ENCODE peak calls at places on chromosome 14, in six cellular contexts. M is brain microvascular endothelial cell, A is glutamatergic neuron, I is lower lobe of right lung, Z is A549, Y is GM06990. K is an unnamed sample.

GRCh38 chr14:23530360-23531055 is 21.1 kb downstream of the ZFHX2 start:
- DNase-seq in M (no peak), A (no peak), I (no peak), Z (no peak), Y (no peak), K (no peak)

GRCh38 chr14:90780519-90780918 is 35.7 kb downstream of the TTC7B start:
- DNase-seq in M (no peak), A (no peak), I (no peak), Z (no peak), Y (no peak), K (no peak)

GRCh38 chr14:60777856-60778578 is 43.5 kb downstream of the MNAT1 start:
- DNase-seq in M (peak), A (no peak), I (no peak), Z (peak), Y (no peak), K (no peak)

GRCh38 chr14:61033851-61034250 is 52.8 kb downstream of the SLC38A6 start:
- DNase-seq in M (no peak), A (no peak), I (no peak), Z (no peak), Y (no peak), K (no peak)

GRCh38 chr14:37428954-37429353 is 166.1 kb downstream of the FOXA1 start:
- DNase-seq in M (no peak), A (no peak), I (no peak), Z (no peak), Y (no peak), K (no peak)

GRCh38 chr14:103385994-103386491 is 828 bp downstream of the MARK3 start:
- DNase-seq in M (no peak), A (peak), I (peak), Z (no peak), Y (peak), K (peak)

GRCh38 chr14:35897616-35898111 is 71.5 kb downstream of the BRMS1L start:
- DNase-seq in M (no peak), A (peak), I (no peak), Z (no peak), Y (no peak), K (no peak)

GRCh38 chr14:104887623-104888488 is 22.8 kb downstream of the CEP170B start:
- DNase-seq in M (no peak), A (no peak), I (no peak), Z (no peak), Y (peak), K (no peak)

GRCh38 chr14:78405071-78405856 is 235.1 kb downstream of the NRXN3 start:
- DNase-seq in M (no peak), A (no peak), I (no peak), Z (no peak), Y (no peak), K (no peak)

GRCh38 chr14:71521736-71522135 is 410.5 kb upstream of the RGS6 start:
- DNase-seq in M (no peak), A (no peak), I (no peak), Z (no peak), Y (no peak), K (no peak)

GRCh38 chr14:23378612-23379220 is 1.9 kb downstream of the CMTM5 start:
- DNase-seq in M (no peak), A (no peak), I (no peak), Z (no peak), Y (no peak), K (no peak)

GRCh38 chr14:103418508-103418818 is 33.2 kb downstream of the MARK3 start:
- DNase-seq in M (peak), A (no peak), I (no peak), Z (no peak), Y (no peak), K (no peak)

GRCh38 chr14:103529383-103530365 is 678 bp downstream of the TRMT61A start:
- DNase-seq in M (no peak), A (no peak), I (no peak), Z (no peak), Y (no peak), K (no peak)

GRCh38 chr14:50944647-50945413 is 547 bp upstream of the PYGL start:
- DNase-seq in M (no peak), A (no peak), I (peak), Z (peak), Y (no peak), K (no peak)

DNA sequence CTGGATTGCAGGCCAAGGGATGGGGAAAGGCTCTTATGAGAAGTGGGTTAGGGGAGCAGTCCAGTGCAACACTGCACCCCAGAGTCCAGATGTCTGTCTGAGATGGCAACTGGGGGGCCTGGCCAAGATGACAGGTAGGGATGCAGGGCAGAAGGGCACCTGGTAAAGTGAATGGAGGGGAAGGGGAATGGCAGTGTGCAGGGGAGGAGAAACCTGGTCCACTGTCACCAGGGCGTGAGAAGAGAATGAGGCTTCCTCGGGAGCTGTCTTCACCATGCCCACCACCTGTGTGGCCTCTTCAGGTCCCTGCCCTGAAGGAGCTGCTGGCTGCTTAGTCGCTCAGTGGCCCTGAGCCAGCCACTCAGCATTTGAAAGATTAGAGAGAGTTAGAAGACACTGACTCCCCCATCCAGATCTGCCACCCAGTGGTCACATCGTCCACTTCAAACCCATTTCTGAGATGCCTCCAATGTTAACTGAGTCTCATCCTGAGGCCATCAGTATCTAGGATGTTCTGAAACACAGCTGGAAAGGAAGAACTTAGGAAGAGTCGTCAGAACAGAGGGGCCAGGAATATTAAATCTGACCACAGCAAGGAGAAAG is 57.3 kb downstream of the PLEKHG3 start:
- DNase-seq in M (peak), A (no peak), I (peak), Z (no peak), Y (no peak), K (no peak)
- TF ChIP-seq CTCF in M (no peak), A (no peak), I (no peak), Z (peak), Y (no peak), K (no peak)

GRCh38 chr14:101225729-101226152 is 322.2 kb upstream of the RTL1 start:
- DNase-seq in M (no peak), A (no peak), I (no peak), Z (no peak), Y (no peak), K (no peak)
- TF ChIP-seq CTCF in M (no peak), A (no peak), I (no peak), Z (no peak), Y (no peak), K (no peak)

GRCh38 chr14:75577090-75577489 is 1.3 kb upstream of the FLVCR2 start:
- DNase-seq in M (no peak), A (no peak), I (no peak), Z (no peak), Y (peak), K (no peak)

GRCh38 chr14:75579882-75580281 is 1.5 kb downstream of the FLVCR2 start:
- DNase-seq in M (no peak), A (no peak), I (no peak), Z (no peak), Y (no peak), K (no peak)

GRCh38 chr14:75578099-75578785 is at the start of gene FLVCR2:
- DNase-seq in M (peak), A (peak), I (peak), Z (peak), Y (peak), K (peak)

GRCh38 chr14:75577724-75578098 is 709 bp upstream of the FLVCR2 start:
- DNase-seq in M (peak), A (peak), I (peak), Z (peak), Y (peak), K (peak)

GRCh38 chr14:75578786-75579781 is 664 bp downstream of the FLVCR2 start:
- DNase-seq in M (peak), A (no peak), I (peak), Z (peak), Y (no peak), K (peak)
- TF ChIP-seq CTCF in M (peak), A (no peak), I (peak), Z (peak), Y (no peak), K (peak)

GRCh38 chr14:76500480-76500879 is 124.5 kb downstream of the ESRRB start:
- DNase-seq in M (no peak), A (no peak), I (no peak), Z (no peak), Y (no peak), K (no peak)
- TF ChIP-seq CTCF in M (no peak), A (no peak), I (no peak), Z (no peak), Y (no peak), K (no peak)

K was measured in neural crest cell.